ENCODE peak calls at places on chromosome 16, in eight cellular contexts. F, C, Y, M, N, X, U and L are unnamed samples.

GRCh38 chr16:85963746-85964370 is 64.9 kb downstream of the IRF8 start:
- DNase-seq in F (no peak), C (no peak), Y (no peak), M (no peak), N (peak), X (no peak), U (peak), L (no peak)

GRCh38 chr16:74169687-74170522 is 126.7 kb upstream of the PSMD7 start:
- DNase-seq in F (no peak), C (peak), Y (no peak), M (no peak), N (no peak), X (no peak), U (no peak), L (no peak)

GRCh38 chr16:85613609-85614337 is 651 bp downstream of the GSE1 start:
- DNase-seq in F (peak), C (peak), Y (peak), M (no peak), N (peak), X (no peak), U (peak), L (no peak)

GRCh38 chr16:2953706-2954105 is 10.4 kb upstream of the KREMEN2 start:
- DNase-seq in F (no peak), C (no peak), Y (no peak), M (no peak), N (no peak), X (no peak), U (no peak), L (no peak)

GRCh38 chr16:3144331-3144881 is 9.6 kb downstream of the ZNF213 start:
- DNase-seq in F (no peak), C (no peak), Y (no peak), M (no peak), N (no peak), X (no peak), U (no peak), L (no peak)

GRCh38 chr16:3767333-3767977 is 50.1 kb upstream of the TRAP1 start:
- DNase-seq in F (no peak), C (no peak), Y (no peak), M (no peak), N (no peak), X (no peak), U (no peak), L (no peak)

GRCh38 chr16:78146807-78147206 is 47.4 kb downstream of the WWOX start:
- DNase-seq in F (no peak), C (no peak), Y (no peak), M (no peak), N (no peak), X (no peak), U (no peak), L (no peak)

GRCh38 chr16:57480127-57480753 is 6.1 kb downstream of the DOK4 start:
- DNase-seq in F (peak), C (no peak), Y (no peak), M (no peak), N (no peak), X (no peak), U (peak), L (no peak)

GRCh38 chr16:59651662-59652061 is 917.5 kb upstream of the GOT2 start:
- DNase-seq in F (no peak), C (no peak), Y (no peak), M (no peak), N (no peak), X (no peak), U (no peak), L (no peak)

GRCh38 chr16:29898786-29899515 is 399 bp downstream of the SEZ6L2 start:
- DNase-seq in F (peak), C (no peak), Y (no peak), M (no peak), N (no peak), X (no peak), U (peak), L (no peak)

GRCh38 chr16:21166561-21166961 is 8.1 kb downstream of the LDAF1 start:
- DNase-seq in F (peak), C (no peak), Y (no peak), M (no peak), N (no peak), X (no peak), U (no peak), L (no peak)

GRCh38 chr16:21126518-21126917 is 24.1 kb downstream of the DNAH3 start:
- DNase-seq in F (no peak), C (no peak), Y (no peak), M (no peak), N (no peak), X (no peak), U (no peak), L (no peak)

GRCh38 chr16:85278851-85279250 is 166.6 kb upstream of the CIBAR2 start:
- DNase-seq in F (no peak), C (no peak), Y (no peak), M (no peak), N (no peak), X (no peak), U (no peak), L (no peak)

GRCh38 chr16:67456383-67457140 is 24.4 kb downstream of the ATP6V0D1 start:
- DNase-seq in F (no peak), C (no peak), Y (peak), M (peak), N (peak), X (peak), U (peak), L (no peak)

GRCh38 chr16:66678314-66678713 is 18.2 kb downstream of the CMTM4 start:
- DNase-seq in F (no peak), C (no peak), Y (no peak), M (no peak), N (no peak), X (no peak), U (no peak), L (no peak)

GRCh38 chr16:72198021-72198420 is 26.1 kb upstream of the PMFBP1 start:
- DNase-seq in F (peak), C (no peak), Y (no peak), M (no peak), N (peak), X (peak), U (no peak), L (no peak)

GRCh38 chr16:72469932-72470331 is 298.0 kb upstream of the PMFBP1 start:
- DNase-seq in F (no peak), C (no peak), Y (no peak), M (no peak), N (no peak), X (no peak), U (no peak), L (no peak)

GRCh38 chr16:85170066-85171003 is 58.1 kb upstream of the CIBAR2 start:
- DNase-seq in F (peak), C (peak), Y (no peak), M (no peak), N (no peak), X (peak), U (no peak), L (no peak)

GRCh38 chr16:89707695-89708094 is 6.2 kb upstream of the SPATA2L start:
- DNase-seq in F (no peak), C (no peak), Y (no peak), M (no peak), N (no peak), X (no peak), U (no peak), L (no peak)

GRCh38 chr16:82924075-82924854 is 297.5 kb downstream of the CDH13 start:
- DNase-seq in F (no peak), C (no peak), Y (no peak), M (no peak), N (no peak), X (no peak), U (no peak), L (no peak)

GRCh38 chr16:56956756-56957155 is 5.0 kb upstream of the CETP start:
- DNase-seq in F (no peak), C (no peak), Y (no peak), M (no peak), N (no peak), X (no peak), U (no peak), L (no peak)

GRCh38 chr16:50011707-50012106 is 13.3 kb upstream of the CNEP1R1 start:
- DNase-seq in F (no peak), C (no peak), Y (no peak), M (no peak), N (no peak), X (no peak), U (no peak), L (no peak)

GRCh38 chr16:24253192-24253591 is 2.9 kb upstream of the CACNG3 start:
- DNase-seq in F (peak), C (peak), Y (peak), M (no peak), N (no peak), X (no peak), U (no peak), L (peak)

GRCh38 chr16:83953796-83954576 is 946 bp downstream of the OSGIN1 start:
- DNase-seq in F (no peak), C (peak), Y (peak), M (no peak), N (peak), X (no peak), U (no peak), L (no peak)

GRCh38 chr16:67666538-67667433 is at the start of the genes C16orf86 and ENKD1:
- DNase-seq in F (peak), C (peak), Y (peak), M (no peak), N (peak), X (peak), U (peak), L (peak)

GRCh38 chr16:26889751-26890150 is 177.0 kb upstream of the C16orf82 start:
- DNase-seq in F (no peak), C (no peak), Y (no peak), M (no peak), N (no peak), X (no peak), U (no peak), L (no peak)

GRCh38 chr16:89600427-89600826 is 13.0 kb upstream of the DPEP1 start:
- DNase-seq in F (no peak), C (no peak), Y (no peak), M (no peak), N (no peak), X (no peak), U (no peak), L (no peak)

GRCh38 chr16:1908081-1908633 is 10.1 kb downstream of the HS3ST6 start:
- DNase-seq in F (no peak), C (no peak), Y (no peak), M (no peak), N (no peak), X (no peak), U (no peak), L (no peak)

GRCh38 chr16:22670044-22670536 is 143.9 kb upstream of the HS3ST2 start:
- DNase-seq in F (no peak), C (no peak), Y (no peak), M (no peak), N (no peak), X (no peak), U (no peak), L (no peak)

GRCh38 chr16:143047-143446 is 4.6 kb upstream of the NPRL3 start:
- DNase-seq in F (no peak), C (no peak), Y (no peak), M (no peak), N (no peak), X (no peak), U (no peak), L (no peak)

GRCh38 chr16:77790964-77791363 is 2.6 kb downstream of the VAT1L start:
- DNase-seq in F (no peak), C (no peak), Y (no peak), M (no peak), N (no peak), X (no peak), U (no peak), L (no peak)

GRCh38 chr16:48008011-48008410 is 147.8 kb downstream of the ABCC12 start:
- DNase-seq in F (no peak), C (no peak), Y (no peak), M (no peak), N (no peak), X (no peak), U (no peak), L (no peak)

GRCh38 chr16:15542261-15542660 is 100.7 kb downstream of the MARF1 start:
- DNase-seq in F (no peak), C (no peak), Y (no peak), M (no peak), N (no peak), X (no peak), U (no peak), L (no peak)

GRCh38 chr16:78324649-78325274 is 225.3 kb downstream of the WWOX start:
- DNase-seq in F (no peak), C (no peak), Y (no peak), M (no peak), N (no peak), X (no peak), U (no peak), L (no peak)

GRCh38 chr16:86846136-86846535 is 267.8 kb downstream of the FOXL1 start:
- DNase-seq in F (no peak), C (no peak), Y (no peak), M (no peak), N (no peak), X (no peak), U (no peak), L (no peak)

GRCh38 chr16:30697264-30698138 is 1.5 kb upstream of the SRCAP start:
- DNase-seq in F (no peak), C (peak), Y (peak), M (no peak), N (no peak), X (peak), U (no peak), L (no peak)

GRCh38 chr16:67423634-67424575 is 7.0 kb upstream of the HSD11B2 start:
- DNase-seq in F (peak), C (no peak), Y (no peak), M (no peak), N (peak), X (no peak), U (no peak), L (no peak)

DNA sequence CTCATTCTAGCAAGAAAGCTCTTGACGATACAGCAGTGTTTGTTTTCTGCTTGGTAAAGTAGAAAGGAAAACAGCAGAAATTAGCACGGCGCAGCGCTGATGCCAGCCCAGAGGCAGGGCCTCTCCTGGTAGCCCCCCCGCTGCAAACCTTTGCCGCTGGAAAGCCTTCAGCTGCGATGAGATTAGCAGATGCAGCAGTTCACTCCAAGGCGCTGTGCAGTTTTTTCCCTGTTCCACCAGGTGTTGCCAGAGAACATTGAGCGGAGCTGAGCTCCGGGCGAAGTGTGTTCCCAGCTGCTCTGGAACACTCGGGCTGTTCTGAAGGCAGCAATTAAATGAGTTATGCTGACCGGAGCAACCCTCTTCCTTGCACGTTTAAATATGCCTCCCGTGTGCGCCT is 72.5 kb downstream of the RBFOX1 start:
- DNase-seq in F (peak), C (no peak), Y (no peak), M (no peak), N (peak), X (peak), U (peak), L (no peak)
- TF ChIP-seq CTCF in F (peak), C (no peak), Y (no peak), M (no peak), N (no peak), X (peak), U (no peak), L (no peak)

GRCh38 chr16:19115148-19116021 is 1.6 kb downstream of the ITPRIPL2 start:
- DNase-seq in F (no peak), C (no peak), Y (no peak), M (no peak), N (no peak), X (no peak), U (no peak), L (no peak)
- TF ChIP-seq CTCF in F (no peak), C (peak), Y (peak), M (no peak), N (no peak), X (no peak), U (no peak), L (no peak)

DNA sequence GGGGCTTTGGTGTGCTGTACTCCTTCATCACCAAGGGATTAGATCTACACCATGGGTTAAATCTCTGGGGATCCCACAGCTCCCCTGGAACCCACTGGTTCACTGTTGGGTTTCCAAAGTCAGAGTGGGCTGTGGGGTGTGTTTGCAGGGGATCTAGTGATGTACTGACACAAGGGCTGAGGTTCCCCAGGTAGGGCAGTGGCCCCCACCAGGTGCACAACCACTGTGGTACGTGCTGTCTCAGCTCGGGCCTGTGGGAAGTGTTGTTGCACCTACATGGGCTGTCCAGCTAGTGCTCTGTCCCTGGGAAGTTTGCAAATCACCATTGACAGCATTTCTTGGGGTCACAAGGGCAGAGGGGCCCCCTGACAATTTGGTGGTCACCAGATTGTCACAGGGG is 134.4 kb upstream of the CDH8 start:
- DNase-seq in F (no peak), C (no peak), Y (no peak), M (no peak), N (no peak), X (no peak), U (no peak), L (no peak)
- TF ChIP-seq CTCF in F (no peak), C (no peak), Y (no peak), M (no peak), N (no peak), X (no peak), U (no peak), L (no peak)

DNA sequence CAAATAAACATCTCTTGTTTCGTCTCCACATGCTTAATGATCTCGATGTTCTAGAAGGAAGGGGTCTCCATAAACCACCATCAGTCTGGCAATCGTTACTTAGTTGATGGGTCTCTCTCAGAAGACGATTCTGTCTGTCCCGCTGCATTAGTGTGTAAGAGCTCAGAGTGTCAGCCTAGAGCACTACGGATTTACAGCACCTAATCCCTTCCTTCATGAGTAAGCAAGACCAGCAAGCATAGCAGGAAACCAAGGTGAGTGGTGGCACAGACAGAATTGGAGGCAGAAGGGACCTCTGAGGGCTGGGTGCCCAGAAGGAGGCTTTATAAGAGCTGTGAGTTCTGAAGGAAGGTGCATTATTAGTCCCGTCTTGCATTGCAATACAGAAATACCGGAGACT is 440.1 kb downstream of the RBFOX1 start:
- DNase-seq in F (no peak), C (no peak), Y (no peak), M (no peak), N (no peak), X (no peak), U (no peak), L (no peak)
- TF ChIP-seq CTCF in F (no peak), C (no peak), Y (no peak), M (no peak), N (no peak), X (no peak), U (no peak), L (no peak)

DNA sequence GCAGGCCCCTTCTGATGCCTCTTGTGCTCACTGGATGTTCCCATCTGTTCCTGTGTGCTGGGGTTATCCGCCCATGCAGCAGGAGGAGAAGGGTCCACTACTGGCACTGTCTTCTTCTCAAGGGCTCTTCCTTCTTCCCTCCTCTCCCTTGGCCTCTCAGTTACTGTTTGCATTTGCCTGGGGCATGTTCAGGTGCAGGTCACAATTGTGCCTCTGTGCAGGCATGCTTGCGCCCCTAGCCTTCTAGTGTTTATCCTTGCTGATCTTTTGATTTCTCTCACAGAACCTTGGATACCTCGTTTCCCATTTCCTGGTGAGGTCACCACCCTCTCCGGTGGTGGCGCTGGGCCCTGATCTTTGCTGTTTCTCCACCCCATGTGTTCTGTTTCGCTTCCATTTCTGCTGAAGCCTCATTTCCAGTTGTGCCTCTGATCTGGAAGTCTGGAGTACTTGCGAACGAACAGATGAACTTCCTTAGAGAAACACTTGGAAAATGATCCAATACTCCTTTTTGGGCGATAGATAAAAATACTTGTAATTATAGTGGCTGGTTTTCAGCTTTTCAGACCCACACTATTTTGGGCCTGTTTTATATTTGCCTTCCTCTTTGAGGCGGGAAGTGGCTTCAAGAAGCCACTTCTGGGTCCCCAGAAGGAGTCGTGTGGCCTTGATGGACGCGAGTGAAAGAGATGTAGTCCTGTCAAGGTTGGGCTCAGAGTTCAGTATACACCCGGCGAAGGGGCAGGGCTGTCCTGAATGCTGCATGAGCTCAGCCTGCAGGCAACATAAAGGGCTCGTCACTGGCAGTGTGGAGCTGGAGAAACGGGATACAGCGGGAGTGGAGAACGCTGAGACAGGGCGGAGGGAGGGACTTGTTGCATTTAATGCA is 312.9 kb downstream of the SNX29 start:
- DNase-seq in F (peak), C (no peak), Y (no peak), M (no peak), N (no peak), X (no peak), U (peak), L (no peak)
- TF ChIP-seq CTCF in F (no peak), C (no peak), Y (no peak), M (no peak), N (no peak), X (no peak), U (no peak), L (no peak)

DNA sequence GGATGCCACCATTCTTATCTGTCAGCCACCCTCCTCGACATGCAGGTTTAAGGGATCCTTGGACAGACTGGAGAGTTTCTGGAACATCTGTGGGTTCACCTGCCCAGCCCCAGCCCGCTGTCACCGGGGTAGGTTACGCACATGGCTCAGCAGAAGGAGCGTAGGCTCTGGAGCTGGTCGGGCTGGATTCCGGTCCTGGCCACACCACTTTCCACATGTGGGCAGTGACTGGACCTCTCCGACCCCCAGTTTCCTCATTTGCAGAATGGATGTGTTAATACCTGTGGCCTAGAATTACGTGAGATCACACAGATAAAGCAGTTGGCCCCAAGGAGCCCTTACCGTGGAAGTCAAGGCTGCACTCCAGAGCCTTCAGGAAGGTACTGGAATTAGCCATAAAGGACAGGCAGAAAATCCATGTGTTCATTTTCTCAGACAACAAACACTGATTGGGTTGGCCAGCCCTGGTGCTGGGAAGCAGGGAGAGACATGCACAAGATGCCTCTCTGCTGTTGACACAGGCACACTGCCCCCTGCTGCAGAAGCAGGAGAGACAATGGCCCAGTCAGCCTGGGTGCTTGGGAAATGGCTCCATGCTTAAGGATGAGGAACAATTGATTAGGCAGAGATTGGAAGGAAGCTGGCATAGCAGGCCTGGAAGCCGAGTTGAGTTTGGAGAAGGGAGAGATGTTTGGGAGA is 58.8 kb downstream of the SF3B3 start:
- DNase-seq in F (no peak), C (no peak), Y (no peak), M (no peak), N (no peak), X (no peak), U (no peak), L (no peak)
- TF ChIP-seq CTCF in F (no peak), C (peak), Y (peak), M (no peak), N (no peak), X (no peak), U (no peak), L (no peak)